ENCODE peak calls at places on chromosomes 2 and 18, in nine cellular contexts. Q is left ventricle myocardium inferior, V is body of pancreas, C is heart right ventricle, K is vagina, E is stomach, R is neuronal stem cell, L is cardiac muscle cell, I is mammary epithelial cell. X is an unnamed sample. For H3K4me1, the result is how much of the 10 kb centered on the place peaks cover.

GRCh38 chr2:104902317-104902716 is 48.4 kb downstream of the POU3F3 start:
- DNase-seq in I (no peak), Q (no peak), V (no peak), L (no peak), C (no peak), K (peak), R (no peak), E (no peak), X (no peak)

GRCh38 chr18:59900222-59901128 is 679 bp downstream of the PMAIP1 start:
- DNase-seq in R (peak), L (peak), Q (peak), C (no peak), K (no peak), V (peak), I (peak), E (peak), X (peak)

GRCh38 chr2:64101141-64101591 is 43.1 kb downstream of the PELI1 start:
- DNase-seq in I (no peak), L (peak), R (no peak), E (no peak), Q (no peak), V (no peak), C (no peak), K (no peak), X (no peak)

GRCh38 chr2:179222076-179222475 is 42.6 kb downstream of the SESTD1 start:
- DNase-seq in R (no peak), Q (no peak), I (no peak), V (no peak), E (no peak), L (no peak), C (no peak), K (no peak), X (no peak)

GRCh38 chr2:140654565-140654964 is 1476.3 kb downstream of the LRP1B start:
- DNase-seq in V (no peak), R (no peak), Q (no peak), K (no peak), E (no peak), I (no peak), C (no peak), L (peak), X (no peak)

GRCh38 chr18:71878226-71878625 is 665.9 kb downstream of the CBLN2 start:
- DNase-seq in Q (no peak), C (no peak), K (no peak), R (no peak), L (no peak), E (no peak), V (no peak), I (no peak), X (no peak)

GRCh38 chr18:35478520-35479435 is 19.0 kb downstream of the INO80C start:
- DNase-seq in K (no peak), I (peak), R (no peak), C (no peak), E (peak), Q (no peak), L (peak), V (no peak), X (no peak)

GRCh38 chr2:179729961-179730360 is 131.5 kb downstream of the ZNF385B start:
- DNase-seq in L (no peak), C (no peak), K (no peak), I (no peak), Q (no peak), V (no peak), R (no peak), E (no peak), X (no peak)

GRCh38 chr2:133711226-133711625 is 143.0 kb upstream of the NCKAP5 start:
- DNase-seq in K (no peak), L (no peak), V (no peak), R (peak), E (no peak), Q (no peak), I (no peak), C (no peak), X (no peak)

GRCh38 chr18:77105680-77106079 is 26.9 kb downstream of the MBP start:
- DNase-seq in R (no peak), V (no peak), L (no peak), I (no peak), Q (no peak), E (no peak), K (peak), C (no peak), X (no peak)

GRCh38 chr18:37019157-37019571 is 190.2 kb downstream of the KIAA1328 start:
- DNase-seq in Q (no peak), K (no peak), R (no peak), I (peak), V (peak), E (no peak), C (no peak), L (peak), X (no peak)

GRCh38 chr2:122263746-122264145 is 508.3 kb downstream of the TSN start:
- DNase-seq in Q (no peak), L (peak), I (no peak), K (no peak), C (no peak), R (no peak), V (no peak), E (no peak), X (no peak)

GRCh38 chr2:17672583-17673317 is 80.9 kb downstream of the SMC6 start:
- DNase-seq in V (no peak), R (no peak), C (no peak), I (peak), K (no peak), E (no peak), Q (no peak), L (peak), X (no peak)

GRCh38 chr18:76573325-76574025 is 78.4 kb upstream of the ZNF516 start:
- DNase-seq in K (no peak), Q (no peak), E (no peak), R (no peak), V (no peak), C (no peak), L (peak), I (peak), X (no peak)

GRCh38 chr18:67359868-67360838 is 156.4 kb downstream of the DSEL start:
- DNase-seq in K (no peak), Q (no peak), C (peak), R (no peak), L (peak), V (peak), I (peak), E (no peak), X (peak)

GRCh38 chr2:237130562-237131421 is 45.1 kb downstream of the COPS8 start:
- DNase-seq in I (no peak), V (no peak), R (no peak), C (no peak), K (peak), E (no peak), Q (no peak), L (no peak), X (no peak)

GRCh38 chr2:224930124-224930523 is 112.1 kb downstream of the DOCK10 start:
- DNase-seq in R (no peak), I (no peak), K (no peak), C (no peak), E (no peak), Q (no peak), V (no peak), L (no peak), X (no peak)

GRCh38 chr18:26832302-26832701 is 33.2 kb downstream of the AQP4 start:
- DNase-seq in L (no peak), V (no peak), E (no peak), Q (no peak), I (no peak), R (no peak), K (no peak), C (no peak), X (no peak)

GRCh38 chr18:63888473-63889190 is 1.1 kb downstream of the SERPINB2 start:
- DNase-seq in L (peak), K (no peak), E (no peak), V (no peak), R (no peak), C (no peak), I (peak), Q (no peak), X (no peak)

GRCh38 chr2:44189104-44189503 is 20.4 kb downstream of the PPM1B start:
- DNase-seq in I (no peak), K (no peak), L (no peak), C (no peak), V (no peak), Q (no peak), E (no peak), R (no peak), X (no peak)

GRCh38 chr2:46366675-46367067 is 69.5 kb downstream of the EPAS1 start:
- DNase-seq in K (no peak), E (no peak), I (no peak), V (no peak), L (no peak), R (no peak), C (no peak), Q (no peak), X (no peak)

GRCh38 chr18:23595610-23596009 is 9.3 kb upstream of the NPC1 start:
- DNase-seq in E (no peak), I (no peak), C (no peak), V (no peak), Q (no peak), R (no peak), L (no peak), K (no peak), X (no peak)
- H3K4me1 ChIP-seq in E (under half), I (under half), C (under half), V (under half), Q (under half), R (under half), L (under half), K (under half), X (under half)

GRCh38 chr2:26612034-26612433 is 29.1 kb downstream of the CIB4 start:
- DNase-seq in I (no peak), E (no peak), C (no peak), V (no peak), K (no peak), Q (no peak), L (no peak), R (no peak), X (no peak)

GRCh38 chr2:26612522-26613240 is 28.5 kb downstream of the CIB4 start:
- DNase-seq in C (peak), L (peak), I (no peak), E (no peak), Q (peak), K (no peak), R (no peak), V (peak), X (no peak)

GRCh38 chr2:26614205-26615128 is 26.7 kb downstream of the CIB4 start:
- DNase-seq in L (no peak), K (no peak), Q (peak), E (peak), R (no peak), V (no peak), I (no peak), C (no peak), X (peak)

GRCh38 chr2:26615336-26616031 is 25.7 kb downstream of the CIB4 start:
- DNase-seq in Q (no peak), C (no peak), E (no peak), I (no peak), K (no peak), V (no peak), L (no peak), R (no peak), X (no peak)

DNA sequence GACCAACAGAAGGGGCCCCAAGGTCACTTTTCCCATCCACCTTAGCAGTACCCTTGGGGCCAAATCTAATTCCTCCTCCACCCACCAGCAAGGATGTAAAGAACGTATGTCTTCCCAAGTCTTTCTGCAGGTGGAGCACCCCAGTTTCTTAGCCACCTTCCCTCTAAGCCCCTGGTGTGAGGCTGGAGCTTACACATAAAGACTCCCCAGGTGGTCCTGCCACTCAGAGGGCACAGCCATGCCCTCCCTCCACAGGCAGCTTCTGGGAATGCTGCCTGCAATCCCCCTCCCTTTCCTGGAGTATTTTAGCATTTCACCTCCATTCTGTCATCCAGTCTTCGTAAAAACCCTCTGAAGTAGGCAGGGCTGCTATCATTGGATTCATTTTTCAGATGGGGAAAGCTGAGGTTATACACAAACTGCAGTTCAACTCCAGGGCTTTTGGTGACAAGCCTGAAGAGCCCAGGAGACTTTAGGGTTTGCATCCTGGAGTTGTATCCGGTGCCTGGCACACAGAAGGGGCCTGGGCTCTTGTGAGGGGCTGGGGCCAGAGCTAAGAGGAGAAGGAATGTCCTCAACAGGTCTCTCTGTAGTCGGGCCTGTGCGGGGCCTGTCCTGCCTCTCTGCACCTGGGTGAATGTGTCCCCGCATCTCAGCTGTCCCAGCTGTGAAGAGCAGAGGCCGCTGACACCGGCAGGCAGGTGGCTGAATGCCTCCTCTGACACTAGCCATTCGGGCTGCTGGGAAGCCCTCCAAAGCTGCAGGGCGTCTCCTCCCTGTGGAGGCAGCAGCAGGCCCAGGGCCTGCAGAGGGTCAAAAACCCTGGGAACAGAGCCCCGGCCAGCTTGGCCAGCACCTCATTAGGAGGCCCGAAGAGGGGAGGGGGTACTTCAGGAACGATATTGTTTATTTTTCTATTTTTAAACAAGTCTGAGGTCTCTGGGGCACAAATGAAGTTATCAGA is 27.6 kb downstream of the CIB4 start:
- DNase-seq in E (no peak), K (no peak), Q (peak), L (no peak), I (no peak), V (peak), R (no peak), C (peak), X (no peak)
- H3K27ac ChIP-seq in E (no peak), K (peak), Q (no peak), L (peak), I (no peak), V (no peak), R (no peak), C (no peak), X (no peak)

GRCh38 chr2:174772492-174772801 is 8.2 kb upstream of the CHRNA1 start:
- DNase-seq in K (no peak), Q (no peak), V (no peak), C (no peak), R (no peak), E (no peak), L (no peak), I (no peak), X (no peak)
- H3K4me3 ChIP-seq in K (no peak), Q (peak), V (no peak), C (no peak), R (no peak), E (no peak), L (no peak), I (no peak), X (no peak)

GRCh38 chr2:207318071-207318683 is 152.4 kb upstream of the KLF7 start:
- DNase-seq in E (no peak), R (no peak), V (no peak), I (no peak), Q (no peak), K (no peak), C (no peak), L (no peak), X (no peak)

GRCh38 chr2:207319321-207319720 is 153.6 kb upstream of the KLF7 start:
- DNase-seq in E (no peak), L (no peak), C (no peak), R (no peak), I (no peak), Q (no peak), V (no peak), K (no peak), X (no peak)

GRCh38 chr2:207317358-207317984 is 151.7 kb upstream of the KLF7 start:
- DNase-seq in R (no peak), C (no peak), Q (no peak), L (peak), I (peak), K (no peak), E (no peak), V (no peak), X (no peak)

GRCh38 chr2:207321504-207321903 is 155.8 kb upstream of the KLF7 start:
- DNase-seq in V (no peak), K (no peak), L (no peak), I (no peak), C (no peak), E (no peak), R (no peak), Q (no peak), X (no peak)

GRCh38 chr2:207320381-207321159 is 154.8 kb upstream of the KLF7 start:
- DNase-seq in K (no peak), L (no peak), I (no peak), C (no peak), V (no peak), R (no peak), E (no peak), Q (no peak), X (no peak)
- H3K4me1 ChIP-seq in K (under half), L (under half), I (under half), C (under half), V (under half), R (under half), E (under half), Q (under half), X (under half)

GRCh38 chr2:41109744-41110143 is 657.9 kb upstream of the SLC8A1 start:
- DNase-seq in C (no peak), V (no peak), Q (no peak), I (no peak), K (no peak), R (no peak), L (no peak), E (no peak), X (no peak)
- H3K27ac ChIP-seq in C (no peak), V (no peak), Q (no peak), I (no peak), K (no peak), R (no peak), L (no peak), E (no peak), X (no peak)

X was measured in SJSA1.